ENCODE peak calls at places on chromosome 21, in six cellular contexts. O is prostate gland, N is endothelial cell of umbilical vein, F is psoas muscle, Q is epithelial cell of esophagus, G is cardiac muscle cell. H is an unnamed sample.
A peak's percentile ranks its signal among the peaks of the same experiment; 100 is the strongest.

GRCh38 chr21:14591882-14592281 is 45.8 kb upstream of the SAMSN1 start:
- DNase-seq in O (no peak), N (peak; percentile 58), F (peak; percentile 45), Q (no peak), G (peak; percentile 86), H (no peak)

GRCh38 chr21:27132270-27132669 is 165.4 kb upstream of the ADAMTS5 start:
- DNase-seq in O (no peak), N (no peak), F (no peak), Q (no peak), G (peak; percentile 53), H (peak; percentile 51)

GRCh38 chr21:27570306-27570868 is 603.5 kb upstream of the ADAMTS5 start:
- DNase-seq in O (no peak), N (peak; percentile 39), F (peak; percentile 76), Q (peak; percentile 93), G (peak; percentile 95), H (peak; percentile 87)

GRCh38 chr21:13368200-13368599 is 241.4 kb upstream of the POTED start:
- DNase-seq in O (no peak), N (no peak), F (no peak), Q (no peak), G (no peak), H (no peak)

GRCh38 chr21:40732998-40733397 is 114.0 kb downstream of the DSCAM start:
- DNase-seq in O (no peak), N (no peak), F (no peak), Q (no peak), G (no peak), H (no peak)

GRCh38 chr21:42554251-42554937 is 40.7 kb downstream of the SLC37A1 start:
- DNase-seq in O (peak; percentile 88), N (no peak), F (peak; percentile 66), Q (no peak), G (no peak), H (no peak)

GRCh38 chr21:42286416-42286815 is 28.8 kb downstream of the TFF3 start:
- DNase-seq in O (no peak), N (no peak), F (no peak), Q (no peak), G (no peak), H (no peak)

GRCh38 chr21:29238967-29239289 is 59.8 kb upstream of the BACH1 start:
- DNase-seq in O (no peak), N (no peak), F (no peak), Q (no peak), G (peak; percentile 82), H (no peak)

GRCh38 chr21:41725421-41726021 is 41.3 kb downstream of the RIPK4 start:
- DNase-seq in O (peak; percentile 55), N (no peak), F (peak; percentile 56), Q (no peak), G (no peak), H (no peak)

GRCh38 chr21:29194342-29194741 is 63.9 kb downstream of the MAP3K7CL start:
- DNase-seq in O (no peak), N (no peak), F (no peak), Q (no peak), G (no peak), H (no peak)

GRCh38 chr21:39036581-39036980 is 146.7 kb downstream of the PSMG1 start:
- DNase-seq in O (no peak), N (no peak), F (no peak), Q (no peak), G (no peak), H (no peak)

DNA sequence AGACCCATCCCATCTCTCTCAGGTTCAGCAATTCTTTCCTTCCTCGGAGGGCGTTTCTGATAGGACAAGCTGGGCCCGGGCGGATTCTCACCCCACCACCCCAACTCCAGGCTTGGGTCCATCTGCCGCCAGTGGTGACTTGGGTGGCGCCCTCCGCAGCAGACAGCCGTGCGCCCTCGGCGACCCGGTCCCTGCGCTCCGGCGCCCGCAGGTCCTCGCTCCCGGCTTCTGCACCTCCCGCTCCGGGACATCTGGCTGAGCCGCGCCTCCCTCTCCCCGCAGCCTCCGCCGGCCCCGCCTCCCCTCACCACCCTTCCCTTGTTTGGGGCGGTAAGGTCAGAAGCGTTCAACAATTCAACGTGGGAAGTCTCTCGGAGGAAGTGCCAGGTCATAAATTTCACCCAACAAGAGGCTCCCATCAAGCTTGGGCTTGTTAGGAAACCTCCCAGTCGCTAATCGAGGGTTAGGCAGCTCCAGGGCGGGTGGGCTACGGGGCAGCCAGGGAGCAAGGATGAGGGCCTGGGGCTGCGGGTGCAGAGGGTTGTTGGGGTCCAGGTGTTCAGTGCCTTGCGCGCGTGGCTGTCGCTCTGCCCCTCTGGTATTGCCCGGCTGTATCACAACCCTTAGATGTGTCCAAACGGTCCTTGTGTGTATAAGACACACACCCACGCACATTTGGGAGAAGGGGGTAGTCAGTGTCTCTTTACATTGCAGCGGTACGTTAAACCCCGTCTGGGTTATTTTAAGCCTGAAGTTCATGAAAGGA is 39.8 kb downstream of the OLIG1 start:
- DNase-seq in O (peak; percentile 39), N (no peak), F (no peak), Q (peak; percentile 6), G (no peak), H (no peak)
- H3K4me3 ChIP-seq in O (no peak overlapping the region), N (no peak overlapping the region), F (no peak overlapping the region), Q (no peak overlapping the region), G (no peak overlapping the region), H (no peak overlapping the region)

DNA sequence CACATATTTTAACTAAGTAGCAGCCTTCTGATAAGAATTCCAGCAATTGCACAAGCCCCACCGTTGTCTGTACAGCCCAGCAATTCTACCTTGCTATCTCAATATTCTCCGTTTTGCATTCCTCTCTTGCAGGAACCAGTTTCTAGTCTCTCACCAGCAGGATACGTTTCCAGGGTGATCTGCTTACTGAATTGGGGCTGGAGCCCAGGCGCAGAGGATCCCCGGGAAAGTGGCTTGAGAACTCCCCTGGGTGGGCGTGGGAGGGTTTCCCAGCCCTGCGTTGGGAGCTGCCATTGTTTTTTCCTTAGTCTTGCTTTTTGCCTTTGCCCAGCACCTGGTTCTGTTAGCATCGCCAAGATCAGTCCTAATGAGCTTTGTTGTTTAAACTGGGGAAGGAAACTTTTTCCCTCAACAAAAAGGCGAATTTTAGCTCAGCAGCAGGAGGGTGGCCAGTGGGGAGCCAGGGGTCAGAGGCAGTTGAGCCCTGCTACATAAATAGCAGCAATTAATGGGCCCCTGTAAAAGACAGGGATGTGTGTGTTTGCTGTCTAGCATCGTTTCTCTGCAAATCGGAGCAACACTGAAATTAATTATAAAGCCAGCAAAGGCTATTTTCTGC is 36.4 kb downstream of the HUNK start:
- DNase-seq in O (no peak), N (no peak), F (no peak), Q (no peak), G (peak; percentile 18), H (no peak)
- H3K4me3 ChIP-seq in O (no peak overlapping the region), N (no peak overlapping the region), F (no peak overlapping the region), Q (no peak overlapping the region), G (no peak overlapping the region), H (no peak overlapping the region)

DNA sequence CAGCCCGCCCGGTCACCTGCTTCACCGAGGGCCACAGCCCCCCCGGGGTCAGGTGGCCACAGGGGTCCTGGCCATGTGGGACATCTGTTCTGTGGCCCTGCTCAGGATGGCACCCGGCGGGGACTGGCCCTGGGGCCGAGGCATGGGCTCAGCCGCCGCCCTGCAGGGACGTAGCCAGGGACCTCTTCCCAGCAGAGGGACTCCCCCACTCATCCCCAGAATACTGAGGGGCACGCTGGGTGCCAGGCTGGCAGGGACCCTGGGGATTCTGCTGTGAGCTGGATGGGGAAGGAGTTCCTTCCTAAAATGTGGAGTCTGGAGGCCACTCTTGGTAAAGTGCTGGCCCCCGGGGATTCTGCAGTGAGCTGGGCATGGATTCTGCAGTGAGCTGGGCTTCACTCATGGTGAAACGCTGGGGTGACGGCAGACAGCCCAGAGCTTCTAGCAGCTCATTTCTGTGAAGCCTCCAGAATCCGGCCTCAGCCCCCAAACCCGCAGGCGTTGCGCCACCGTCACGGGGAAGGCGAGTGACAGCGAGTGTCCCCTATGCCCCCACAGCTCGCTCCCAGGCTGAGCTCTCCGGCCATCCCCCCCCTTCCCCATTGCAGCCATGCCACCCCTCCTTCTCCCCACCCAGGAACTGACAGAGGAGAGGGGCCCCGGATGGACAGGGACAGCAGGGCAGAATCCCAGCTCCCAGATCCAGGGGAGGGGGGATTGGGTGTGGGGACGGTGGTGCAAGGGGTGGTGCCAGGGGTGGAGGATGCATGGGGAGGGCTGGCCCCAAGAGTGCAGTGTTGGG is 1.4 kb downstream of the ITGB2 start:
- DNase-seq in O (no peak), N (no peak), F (peak; percentile 29), Q (no peak), G (no peak), H (no peak)
- H3K4me3 ChIP-seq in O (peak overlapping the region; percentile 9), N (no peak overlapping the region), F (peak overlapping the region; percentile 46), Q (no peak overlapping the region), G (no peak overlapping the region), H (no peak overlapping the region)

DNA sequence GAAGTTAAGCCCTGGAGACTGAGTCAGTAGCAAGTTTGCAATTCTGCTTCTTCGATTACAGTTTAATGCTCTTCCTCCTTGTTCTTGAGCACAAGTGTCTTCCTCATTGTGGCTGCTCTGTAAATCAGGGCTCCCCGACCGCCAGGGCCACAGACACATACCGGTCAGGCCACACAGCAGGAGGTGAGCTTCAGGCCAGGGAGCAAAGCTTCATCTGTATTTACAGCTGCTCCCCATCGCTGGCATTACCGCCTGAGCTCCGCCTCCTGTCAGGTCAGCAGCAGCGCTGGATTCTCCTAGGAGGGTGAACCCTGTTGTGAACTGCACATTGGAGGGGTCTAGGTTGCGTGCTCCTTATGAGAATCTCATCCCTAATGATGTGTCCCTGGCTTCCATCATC is 1.7 kb upstream of the TRAPPC10 start:
- DNase-seq in O (no peak), N (no peak), F (no peak), Q (no peak), G (no peak), H (no peak)
- H3K4me3 ChIP-seq in O (no peak overlapping the region), N (no peak overlapping the region), F (no peak overlapping the region), Q (no peak overlapping the region), G (no peak overlapping the region), H (no peak overlapping the region)

GRCh38 chr21:46099476-46099875 is 1.6 kb downstream of the COL6A2 start:
- DNase-seq in O (peak; percentile 3), N (no peak), F (peak; percentile 59), Q (no peak), G (peak; percentile 50), H (no peak)
- H3K4me3 ChIP-seq in O (peak overlapping the region; percentile 86), N (no peak overlapping the region), F (peak overlapping the region; percentile 66), Q (no peak overlapping the region), G (no peak overlapping the region), H (peak overlapping the region; percentile 79)

GRCh38 chr21:34836933-34837505 is 168.2 kb downstream of the CLIC6 start:
- DNase-seq in O (no peak), N (no peak), F (no peak), Q (peak; percentile 19), G (no peak), H (no peak)
- H3K4me3 ChIP-seq in O (no peak overlapping the region), N (no peak overlapping the region), F (no peak overlapping the region), Q (no peak overlapping the region), G (no peak overlapping the region), H (peak overlapping the region; percentile 20)

GRCh38 chr21:18147678-18148077 is 97.0 kb upstream of the CHODL start:
- DNase-seq in O (no peak), N (no peak), F (no peak), Q (peak; percentile 23), G (peak; percentile 3), H (no peak)
- H3K4me3 ChIP-seq in O (no peak overlapping the region), N (no peak overlapping the region), F (no peak overlapping the region), Q (no peak overlapping the region), G (no peak overlapping the region), H (no peak overlapping the region)